ENCODE peak calls at places on chromosome 15, in nine cellular contexts. One of them, this sample, is unnamed.

GRCh38 chr15:40381818-40382529 is 547 bp upstream of the KNSTRN start:
- DNase-seq in H1: no peak
- DNase-seq in ovary: no peak
- DNase-seq in CD4-positive, alpha-beta T cell: no peak
- DNase-seq in psoas muscle: no peak
- DNase-seq in adrenal gland: no peak
- DNase-seq in left ventricle myocardium inferior: no peak
- DNase-seq in spleen: peak
- DNase-seq in GM23248: no peak
- DNase-seq in this sample: no peak

GRCh38 chr15:71512281-71513016 is 297.9 kb upstream of the NR2E3 start:
- DNase-seq in CD4-positive, alpha-beta T cell: no peak
- DNase-seq in spleen: no peak
- DNase-seq in psoas muscle: no peak
- DNase-seq in adrenal gland: no peak
- DNase-seq in H1: no peak
- DNase-seq in GM23248: no peak
- DNase-seq in left ventricle myocardium inferior: no peak
- DNase-seq in ovary: no peak
- DNase-seq in this sample: no peak

GRCh38 chr15:75836953-75837321 is 6.3 kb upstream of the UBE2Q2 start:
- DNase-seq in adrenal gland: no peak
- DNase-seq in ovary: no peak
- DNase-seq in GM23248: peak
- DNase-seq in spleen: no peak
- DNase-seq in left ventricle myocardium inferior: no peak
- DNase-seq in CD4-positive, alpha-beta T cell: no peak
- DNase-seq in psoas muscle: peak
- DNase-seq in H1: no peak
- DNase-seq in this sample: no peak

GRCh38 chr15:73295630-73296286 is 73.0 kb downstream of the HCN4 start:
- DNase-seq in adrenal gland: no peak
- DNase-seq in spleen: no peak
- DNase-seq in CD4-positive, alpha-beta T cell: no peak
- DNase-seq in left ventricle myocardium inferior: no peak
- DNase-seq in psoas muscle: no peak
- DNase-seq in GM23248: peak
- DNase-seq in H1: no peak
- DNase-seq in ovary: no peak
- DNase-seq in this sample: no peak

GRCh38 chr15:73959012-73959581 is 32.8 kb downstream of the LOXL1 start:
- DNase-seq in CD4-positive, alpha-beta T cell: peak
- DNase-seq in spleen: peak
- DNase-seq in H1: no peak
- DNase-seq in adrenal gland: no peak
- DNase-seq in GM23248: peak
- DNase-seq in left ventricle myocardium inferior: no peak
- DNase-seq in psoas muscle: no peak
- DNase-seq in ovary: peak
- DNase-seq in this sample: no peak

GRCh38 chr15:100847194-100847593 is 32.4 kb upstream of the ALDH1A3 start:
- DNase-seq in CD4-positive, alpha-beta T cell: no peak
- DNase-seq in H1: no peak
- DNase-seq in adrenal gland: no peak
- DNase-seq in spleen: no peak
- DNase-seq in psoas muscle: no peak
- DNase-seq in left ventricle myocardium inferior: no peak
- DNase-seq in ovary: no peak
- DNase-seq in GM23248: no peak
- DNase-seq in this sample: no peak

GRCh38 chr15:70492240-70493177 is 270.8 kb downstream of the UACA start:
- DNase-seq in ovary: peak
- DNase-seq in adrenal gland: peak
- DNase-seq in psoas muscle: peak
- DNase-seq in GM23248: peak
- DNase-seq in H1: no peak
- DNase-seq in spleen: peak
- DNase-seq in left ventricle myocardium inferior: peak
- DNase-seq in CD4-positive, alpha-beta T cell: peak
- DNase-seq in this sample: no peak

GRCh38 chr15:45268135-45268534 is 16.1 kb downstream of the SLC28A2 start:
- DNase-seq in CD4-positive, alpha-beta T cell: no peak
- DNase-seq in ovary: no peak
- DNase-seq in spleen: no peak
- DNase-seq in adrenal gland: no peak
- DNase-seq in left ventricle myocardium inferior: no peak
- DNase-seq in H1: no peak
- DNase-seq in GM23248: no peak
- DNase-seq in psoas muscle: no peak
- DNase-seq in this sample: no peak

GRCh38 chr15:77091072-77091471 is 20.2 kb upstream of the TSPAN3 start:
- DNase-seq in H1: no peak
- DNase-seq in spleen: no peak
- DNase-seq in left ventricle myocardium inferior: no peak
- DNase-seq in GM23248: no peak
- DNase-seq in ovary: no peak
- DNase-seq in psoas muscle: no peak
- DNase-seq in adrenal gland: no peak
- DNase-seq in CD4-positive, alpha-beta T cell: no peak
- DNase-seq in this sample: no peak

GRCh38 chr15:47720555-47720954 is 3.2 kb downstream of the SEMA6D start:
- DNase-seq in CD4-positive, alpha-beta T cell: no peak
- DNase-seq in GM23248: peak
- DNase-seq in spleen: no peak
- DNase-seq in H1: no peak
- DNase-seq in left ventricle myocardium inferior: no peak
- DNase-seq in psoas muscle: no peak
- DNase-seq in ovary: no peak
- DNase-seq in adrenal gland: no peak
- DNase-seq in this sample: no peak

GRCh38 chr15:22903961-22904534 is 65.6 kb downstream of the NIPA2 start:
- DNase-seq in H1: no peak
- DNase-seq in left ventricle myocardium inferior: no peak
- DNase-seq in CD4-positive, alpha-beta T cell: no peak
- DNase-seq in adrenal gland: no peak
- DNase-seq in GM23248: no peak
- DNase-seq in spleen: peak
- DNase-seq in psoas muscle: no peak
- DNase-seq in ovary: no peak
- DNase-seq in this sample: no peak

GRCh38 chr15:62997441-62997840 is 45.1 kb upstream of the TPM1 start:
- DNase-seq in adrenal gland: no peak
- DNase-seq in GM23248: no peak
- DNase-seq in H1: no peak
- DNase-seq in psoas muscle: no peak
- DNase-seq in left ventricle myocardium inferior: no peak
- DNase-seq in spleen: no peak
- DNase-seq in CD4-positive, alpha-beta T cell: no peak
- DNase-seq in ovary: no peak
- DNase-seq in this sample: no peak

GRCh38 chr15:68806220-68807105 is 14.2 kb downstream of the ANP32A start:
- DNase-seq in adrenal gland: no peak
- DNase-seq in psoas muscle: no peak
- DNase-seq in left ventricle myocardium inferior: no peak
- DNase-seq in H1: no peak
- DNase-seq in ovary: no peak
- DNase-seq in CD4-positive, alpha-beta T cell: no peak
- DNase-seq in spleen: no peak
- DNase-seq in GM23248: no peak
- DNase-seq in this sample: peak

GRCh38 chr15:89754361-89755154 is 3.5 kb upstream of the MESP1 start:
- DNase-seq in CD4-positive, alpha-beta T cell: no peak
- DNase-seq in left ventricle myocardium inferior: no peak
- DNase-seq in H1: no peak
- DNase-seq in GM23248: no peak
- DNase-seq in adrenal gland: no peak
- DNase-seq in ovary: no peak
- DNase-seq in psoas muscle: no peak
- DNase-seq in spleen: no peak
- DNase-seq in this sample: no peak

GRCh38 chr15:37014566-37014965 is 85.8 kb downstream of the MEIS2 start:
- DNase-seq in GM23248: no peak
- DNase-seq in left ventricle myocardium inferior: no peak
- DNase-seq in psoas muscle: no peak
- DNase-seq in spleen: no peak
- DNase-seq in H1: no peak
- DNase-seq in ovary: no peak
- DNase-seq in adrenal gland: no peak
- DNase-seq in CD4-positive, alpha-beta T cell: no peak
- DNase-seq in this sample: no peak

GRCh38 chr15:37015476-37015875 is 84.9 kb downstream of the MEIS2 start:
- DNase-seq in H1: no peak
- DNase-seq in spleen: no peak
- DNase-seq in left ventricle myocardium inferior: no peak
- DNase-seq in ovary: no peak
- DNase-seq in GM23248: peak
- DNase-seq in adrenal gland: no peak
- DNase-seq in psoas muscle: no peak
- DNase-seq in CD4-positive, alpha-beta T cell: no peak
- DNase-seq in this sample: no peak

GRCh38 chr15:37016287-37016686 is 84.1 kb downstream of the MEIS2 start:
- DNase-seq in GM23248: peak
- DNase-seq in CD4-positive, alpha-beta T cell: no peak
- DNase-seq in spleen: no peak
- DNase-seq in adrenal gland: peak
- DNase-seq in H1: no peak
- DNase-seq in psoas muscle: no peak
- DNase-seq in ovary: peak
- DNase-seq in left ventricle myocardium inferior: no peak
- DNase-seq in this sample: no peak

GRCh38 chr15:37014137-37014536 is 86.2 kb downstream of the MEIS2 start:
- DNase-seq in spleen: no peak
- DNase-seq in ovary: no peak
- DNase-seq in CD4-positive, alpha-beta T cell: no peak
- DNase-seq in left ventricle myocardium inferior: no peak
- DNase-seq in H1: no peak
- DNase-seq in GM23248: peak
- DNase-seq in adrenal gland: no peak
- DNase-seq in psoas muscle: no peak
- DNase-seq in this sample: no peak

DNA sequence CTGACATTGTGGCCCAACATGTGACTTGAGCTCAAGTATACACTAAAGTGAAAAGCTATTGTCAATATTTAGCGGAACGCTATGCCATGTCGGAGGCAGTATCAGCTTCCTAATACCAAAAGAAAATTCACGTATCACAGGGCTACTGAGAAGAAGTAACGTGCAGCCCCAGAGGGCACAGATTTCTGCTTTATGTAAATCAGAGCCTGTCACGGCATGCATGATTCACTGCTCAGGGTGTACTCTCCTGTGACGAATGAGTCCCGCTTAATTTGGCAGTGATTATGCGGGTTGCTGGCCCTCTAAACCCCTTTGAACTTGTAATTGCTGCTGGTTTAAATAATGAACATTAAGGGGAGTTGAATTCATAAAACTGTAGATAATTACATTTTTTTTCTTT is 85.3 kb downstream of the MEIS2 start:
- DNase-seq in adrenal gland: peak
- DNase-seq in psoas muscle: no peak
- DNase-seq in CD4-positive, alpha-beta T cell: no peak
- DNase-seq in spleen: no peak
- DNase-seq in H1: no peak
- DNase-seq in GM23248: peak
- DNase-seq in left ventricle myocardium inferior: no peak
- DNase-seq in ovary: no peak
- DNase-seq in this sample: no peak
- H3K27ac ChIP-seq in adrenal gland: peak
- H3K27ac ChIP-seq in psoas muscle: no peak
- H3K27ac ChIP-seq in CD4-positive, alpha-beta T cell: no peak
- H3K27ac ChIP-seq in spleen: no peak
- H3K27ac ChIP-seq in H1: no peak
- H3K27ac ChIP-seq in GM23248: peak
- H3K27ac ChIP-seq in left ventricle myocardium inferior: peak
- H3K27ac ChIP-seq in ovary: no peak
- H3K27ac ChIP-seq in this sample: no peak

DNA sequence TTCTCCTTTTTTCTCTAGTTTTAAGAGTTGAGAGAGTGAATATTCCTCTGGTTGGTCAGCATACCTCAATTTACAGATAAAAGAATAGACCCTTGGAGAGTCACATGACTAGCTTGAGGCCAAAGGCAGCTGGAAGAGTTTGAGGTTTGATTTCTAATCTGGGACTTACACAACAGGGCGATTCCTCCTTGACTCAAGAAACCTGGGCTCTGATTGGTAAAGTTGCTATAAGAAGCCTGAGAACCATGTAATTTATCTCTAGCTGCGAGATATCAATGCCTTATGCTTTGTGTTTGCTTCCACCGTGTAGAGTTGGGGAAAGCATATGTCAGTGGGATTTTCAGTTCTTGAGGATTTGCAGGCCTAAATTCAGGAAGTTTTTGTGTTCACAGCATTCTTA is 206.1 kb downstream of the KLHL25 start:
- DNase-seq in adrenal gland: no peak
- DNase-seq in spleen: no peak
- DNase-seq in ovary: no peak
- DNase-seq in GM23248: peak
- DNase-seq in H1: no peak
- DNase-seq in CD4-positive, alpha-beta T cell: no peak
- DNase-seq in psoas muscle: no peak
- DNase-seq in left ventricle myocardium inferior: no peak
- DNase-seq in this sample: no peak
- H3K27ac ChIP-seq in adrenal gland: no peak
- H3K27ac ChIP-seq in spleen: no peak
- H3K27ac ChIP-seq in ovary: no peak
- H3K27ac ChIP-seq in GM23248: peak
- H3K27ac ChIP-seq in H1: no peak
- H3K27ac ChIP-seq in CD4-positive, alpha-beta T cell: no peak
- H3K27ac ChIP-seq in psoas muscle: peak
- H3K27ac ChIP-seq in left ventricle myocardium inferior: peak
- H3K27ac ChIP-seq in this sample: no peak

DNA sequence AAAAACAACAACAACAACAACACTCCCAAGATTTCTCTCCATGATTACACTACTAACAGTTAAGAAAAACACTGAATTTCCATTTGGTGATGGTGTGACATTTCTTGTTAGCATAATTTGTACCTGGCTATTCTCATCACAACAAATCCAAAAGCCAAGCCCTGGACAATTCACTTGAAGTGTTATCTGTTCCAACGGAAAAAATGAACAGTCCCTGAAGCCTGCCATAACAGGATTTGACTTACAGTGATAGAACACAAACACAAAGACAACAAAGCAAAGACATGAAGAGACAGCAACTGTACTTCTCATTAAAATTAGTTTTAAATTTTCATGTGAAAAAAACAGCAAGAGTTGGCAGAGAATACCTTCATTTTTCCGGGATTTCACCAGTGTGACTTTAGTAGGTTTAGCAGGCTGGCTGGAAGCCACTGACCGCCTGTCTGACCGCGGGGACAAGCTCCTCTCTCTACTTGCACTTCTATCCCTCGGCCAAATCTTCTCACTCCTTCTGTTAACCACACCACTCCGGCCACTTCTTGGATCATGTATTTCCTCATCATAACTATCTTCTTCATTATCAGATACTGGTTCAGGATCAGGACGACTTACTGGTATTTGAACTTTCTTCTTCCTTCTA is 56.2 kb downstream of the TJP1 start:
- DNase-seq in GM23248: no peak
- DNase-seq in left ventricle myocardium inferior: no peak
- DNase-seq in adrenal gland: peak
- DNase-seq in psoas muscle: peak
- DNase-seq in CD4-positive, alpha-beta T cell: no peak
- DNase-seq in ovary: no peak
- DNase-seq in H1: no peak
- DNase-seq in spleen: no peak
- DNase-seq in this sample: no peak
- H3K27ac ChIP-seq in GM23248: no peak
- H3K27ac ChIP-seq in left ventricle myocardium inferior: peak
- H3K27ac ChIP-seq in adrenal gland: no peak
- H3K27ac ChIP-seq in psoas muscle: no peak
- H3K27ac ChIP-seq in CD4-positive, alpha-beta T cell: no peak
- H3K27ac ChIP-seq in ovary: no peak
- H3K27ac ChIP-seq in H1: no peak
- H3K27ac ChIP-seq in spleen: no peak
- H3K27ac ChIP-seq in this sample: no peak

GRCh38 chr15:58457466-58457965 is 25.7 kb downstream of the LIPC start:
- DNase-seq in spleen: no peak
- DNase-seq in adrenal gland: no peak
- DNase-seq in GM23248: peak
- DNase-seq in H1: no peak
- DNase-seq in ovary: no peak
- DNase-seq in CD4-positive, alpha-beta T cell: no peak
- DNase-seq in left ventricle myocardium inferior: no peak
- DNase-seq in psoas muscle: no peak
- DNase-seq in this sample: no peak
- H3K27ac ChIP-seq in spleen: peak
- H3K27ac ChIP-seq in adrenal gland: no peak
- H3K27ac ChIP-seq in GM23248: peak
- H3K27ac ChIP-seq in H1: no peak
- H3K27ac ChIP-seq in ovary: no peak
- H3K27ac ChIP-seq in CD4-positive, alpha-beta T cell: no peak
- H3K27ac ChIP-seq in left ventricle myocardium inferior: peak
- H3K27ac ChIP-seq in psoas muscle: no peak
- H3K27ac ChIP-seq in this sample: no peak